ENCODE peak calls at places on chromosomes 7 and 10, in five cellular contexts. Z is foreskin fibroblast, E is cardiac muscle cell, D is lower leg skin, C is hepatocyte. I is an unnamed sample.

GRCh38 chr10:91909178-91909677 is at the start of gene FGFBP3:
- DNase-seq in Z (no peak), C (peak), E (peak), D (no peak), I (no peak)

GRCh38 chr7:149355390-149356048 is 93.5 kb downstream of the ZNF783 start:
- DNase-seq in E (peak), C (no peak), D (peak), Z (no peak), I (no peak)

GRCh38 chr7:126856691-126857291 is 395.9 kb downstream of the GRM8 start:
- DNase-seq in D (no peak), C (peak), Z (no peak), E (peak), I (no peak)

GRCh38 chr7:5435291-5436002 is 11.8 kb upstream of the TNRC18 start:
- DNase-seq in C (no peak), Z (no peak), D (no peak), E (no peak), I (no peak)

GRCh38 chr7:141441837-141442627 is 109.2 kb upstream of the AGK start:
- DNase-seq in C (no peak), D (no peak), E (no peak), Z (no peak), I (no peak)

GRCh38 chr7:48964074-48964473 is 39.7 kb downstream of the CDC14C start:
- DNase-seq in E (peak), C (no peak), D (peak), Z (no peak), I (no peak)

GRCh38 chr10:49080071-49080470 is 35.3 kb downstream of the VSTM4 start:
- DNase-seq in D (no peak), C (peak), E (no peak), Z (no peak), I (no peak)

GRCh38 chr7:127629268-127629854 is 11.4 kb upstream of the PAX4 start:
- DNase-seq in Z (no peak), C (peak), D (no peak), E (peak), I (no peak)

GRCh38 chr7:151761256-151761655 is 115.7 kb downstream of the PRKAG2 start:
- DNase-seq in D (no peak), E (no peak), Z (no peak), C (no peak), I (no peak)

GRCh38 chr7:96993980-96994379 is 11.4 kb upstream of the DLX6 start:
- DNase-seq in C (no peak), E (no peak), Z (no peak), D (no peak), I (no peak)

GRCh38 chr7:151572136-151572535 is 52.4 kb upstream of the RHEB start:
- DNase-seq in C (no peak), D (no peak), Z (peak), E (no peak), I (peak)

GRCh38 chr10:119849031-119849789 is 23.4 kb downstream of the MCMBP start:
- DNase-seq in E (no peak), D (no peak), Z (peak), C (no peak), I (peak)

DNA sequence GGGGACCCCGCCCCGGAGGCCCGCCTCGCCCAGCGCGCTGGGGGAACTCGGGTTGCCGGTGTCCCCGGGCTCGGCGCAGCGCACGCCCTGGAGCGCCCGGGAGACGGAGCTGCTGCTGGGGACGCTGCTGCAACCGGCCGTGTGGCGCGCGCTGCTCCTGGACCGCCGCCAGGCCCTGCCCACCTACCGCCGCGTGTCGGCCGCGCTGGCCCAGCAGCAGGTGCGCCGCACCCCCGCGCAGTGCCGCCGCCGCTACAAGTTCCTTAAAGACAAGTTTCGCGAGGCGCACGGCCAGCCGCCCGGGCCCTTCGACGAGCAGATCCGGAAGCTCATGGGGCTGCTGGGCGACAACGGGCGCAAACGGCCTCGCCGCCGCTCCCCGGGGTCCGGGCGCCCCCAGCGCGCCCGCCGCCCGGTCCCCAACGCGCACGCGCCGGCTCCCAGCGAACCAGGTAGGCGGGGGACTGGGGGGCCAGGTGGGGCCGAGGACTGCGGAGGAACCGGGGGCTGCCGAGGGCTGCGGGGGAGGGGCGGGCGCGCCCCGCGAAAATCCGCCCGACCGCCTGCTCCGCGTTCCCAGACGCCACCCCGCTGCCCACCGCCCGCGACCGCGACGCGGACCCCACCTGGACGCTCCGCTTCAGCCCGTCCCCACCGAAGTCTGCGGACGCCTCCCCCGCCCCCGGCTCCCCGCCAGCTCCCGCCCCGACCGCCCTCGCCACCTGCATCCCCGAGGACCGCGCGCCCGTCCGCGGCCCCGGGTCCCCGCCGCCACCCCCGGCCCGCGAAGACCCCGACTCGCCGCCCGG is 574 bp downstream of the UTF1 start:
- DNase-seq in C (peak), D (no peak), Z (no peak), E (peak), I (no peak)
- H3K4me3 ChIP-seq in C (no peak), D (no peak), Z (no peak), E (peak), I (no peak)

DNA sequence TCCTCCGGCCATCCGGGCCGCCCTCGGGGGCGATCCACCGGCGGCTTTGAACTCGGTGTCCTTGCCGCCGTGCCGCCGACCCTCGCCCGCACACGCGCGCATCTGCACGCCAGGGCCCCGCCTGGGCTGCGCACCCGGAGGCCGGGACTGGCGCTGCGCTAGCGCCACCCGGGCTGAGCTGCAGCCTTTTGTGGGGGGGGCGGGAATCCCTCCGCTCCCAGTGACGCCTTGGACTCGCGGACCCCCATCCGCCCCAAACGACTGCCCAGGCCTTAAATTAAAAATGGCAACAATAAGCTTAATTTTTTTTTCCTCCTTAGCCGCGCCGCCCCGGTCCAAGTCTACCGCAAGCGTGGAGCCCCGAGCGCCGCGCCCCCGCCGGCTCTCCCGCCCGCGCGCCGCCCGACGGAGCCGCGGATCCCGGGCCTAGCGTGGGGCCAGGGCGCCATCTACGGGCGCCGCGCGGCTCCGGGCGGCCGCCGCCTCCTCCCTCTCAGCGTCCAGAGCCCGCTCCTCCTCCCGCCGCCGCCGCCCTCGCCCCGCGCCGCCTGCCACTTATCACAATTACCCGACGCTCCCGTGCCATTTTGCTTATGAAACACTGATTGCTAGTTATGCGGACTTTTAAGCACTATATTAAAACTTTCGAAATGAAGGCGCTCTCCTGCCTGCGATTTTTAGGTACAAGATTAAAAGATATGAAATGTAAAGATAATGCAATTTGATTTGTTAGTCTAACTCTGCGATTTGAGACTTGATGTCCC is 7.5 kb upstream of the EBF3 start:
- DNase-seq in Z (peak), D (no peak), C (peak), E (peak), I (no peak)
- TF ChIP-seq CTCF in Z (peak), D (no peak), C (peak), E (peak), I (peak)

GRCh38 chr10:120942806-120943413 is 91.7 kb downstream of the WDR11 start:
- DNase-seq in C (peak), E (peak), Z (peak), D (peak), I (peak)
- H3K4me3 ChIP-seq in C (no peak), E (no peak), Z (no peak), D (no peak), I (no peak)

DNA sequence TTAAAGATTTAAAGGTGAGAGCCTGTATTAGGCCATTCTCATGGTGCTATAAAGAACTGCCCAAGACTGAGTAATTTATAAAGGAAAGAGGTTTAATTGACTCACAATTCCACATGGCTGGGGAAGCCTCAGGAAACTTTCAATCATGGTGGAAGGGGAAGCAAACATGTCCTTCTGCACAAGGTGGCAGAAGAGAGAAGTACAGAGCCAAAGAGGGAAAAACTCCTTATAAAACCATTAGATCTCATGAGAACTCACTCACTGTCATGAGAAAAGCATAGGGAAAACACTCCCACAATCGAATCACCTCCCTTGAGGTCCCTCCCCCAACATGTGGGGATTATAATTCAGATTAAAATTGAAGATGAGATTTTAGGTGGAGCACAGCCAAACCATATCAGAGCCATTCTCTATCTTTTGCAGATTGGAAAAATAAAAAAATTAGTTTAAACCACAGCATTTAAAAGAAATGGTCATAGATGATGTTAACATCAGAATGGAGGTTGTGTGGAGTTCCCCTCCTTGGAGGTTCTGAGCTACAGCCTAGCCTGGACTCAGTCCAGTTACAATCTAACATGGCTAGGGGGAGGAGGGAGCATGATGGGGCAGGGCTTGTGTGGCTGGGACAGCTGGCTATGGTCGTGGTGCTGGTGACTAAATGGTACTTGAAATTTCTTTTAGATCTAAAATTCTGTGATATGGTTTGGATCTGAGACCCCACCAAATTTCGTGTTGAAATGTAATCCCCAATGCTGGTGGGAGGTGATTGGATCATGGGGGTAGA is 33.1 kb downstream of the GSTO2 start:
- DNase-seq in D (no peak), Z (no peak), C (no peak), E (no peak), I (no peak)
- TF ChIP-seq CTCF in D (no peak), Z (no peak), C (no peak), E (no peak), I (no peak)

GRCh38 chr7:101662447-101662998 is 33.4 kb upstream of the MYL10 start:
- DNase-seq in E (no peak), Z (no peak), D (no peak), C (no peak), I (no peak)
- H3K4me3 ChIP-seq in E (no peak), Z (no peak), D (no peak), C (no peak), I (no peak)

DNA sequence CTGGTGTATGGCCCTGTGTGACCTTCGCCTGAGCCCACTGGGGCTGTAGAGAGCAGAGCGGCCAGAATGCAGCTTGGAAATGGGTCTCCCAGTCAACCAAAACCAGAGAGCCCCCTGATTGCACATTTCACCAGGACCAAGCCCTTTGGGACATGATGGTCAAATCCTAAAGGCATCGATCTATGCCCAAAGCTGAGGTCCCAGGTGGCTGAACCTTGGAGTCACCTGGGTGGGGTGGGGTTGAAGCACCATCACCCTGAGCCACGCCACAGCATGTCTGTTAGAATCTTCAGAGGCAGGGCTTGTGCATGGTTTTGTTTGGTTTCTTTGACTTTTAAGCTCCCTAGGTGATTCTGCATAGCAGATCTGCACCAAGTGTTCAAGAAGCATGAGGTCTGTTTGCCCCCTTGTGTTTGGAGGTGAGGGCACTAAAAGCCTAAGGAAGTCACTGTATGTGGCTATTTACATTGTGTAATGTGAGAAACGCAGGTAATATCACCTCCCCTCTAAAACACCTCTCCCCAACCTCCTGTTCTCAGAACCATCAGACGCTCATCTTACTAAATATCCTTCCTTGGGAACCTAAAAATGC is 9.6 kb downstream of the PKD1L1 start:
- DNase-seq in Z (no peak), E (no peak), D (no peak), C (no peak), I (no peak)
- TF ChIP-seq CTCF in Z (peak), E (peak), D (no peak), C (no peak), I (no peak)

GRCh38 chr7:134991469-134992339 is 5.4 kb downstream of the AGBL3 start:
- DNase-seq in D (no peak), C (peak), Z (no peak), E (no peak), I (no peak)
- H3K4me3 ChIP-seq in D (no peak), C (no peak), Z (no peak), E (no peak), I (no peak)

GRCh38 chr10:1175956-1176565 is 119.9 kb downstream of the WDR37 start:
- DNase-seq in Z (no peak), E (no peak), C (no peak), D (no peak), I (no peak)

GRCh38 chr10:1180071-1180730 is 124.0 kb downstream of the WDR37 start:
- DNase-seq in D (no peak), C (no peak), E (no peak), Z (no peak), I (no peak)

GRCh38 chr10:1178506-1178905 is 122.3 kb downstream of the WDR37 start:
- DNase-seq in C (no peak), E (no peak), Z (no peak), D (no peak), I (no peak)

GRCh38 chr10:1179346-1180070 is 123.3 kb downstream of the WDR37 start:
- DNase-seq in C (no peak), D (no peak), E (no peak), Z (no peak), I (no peak)

DNA sequence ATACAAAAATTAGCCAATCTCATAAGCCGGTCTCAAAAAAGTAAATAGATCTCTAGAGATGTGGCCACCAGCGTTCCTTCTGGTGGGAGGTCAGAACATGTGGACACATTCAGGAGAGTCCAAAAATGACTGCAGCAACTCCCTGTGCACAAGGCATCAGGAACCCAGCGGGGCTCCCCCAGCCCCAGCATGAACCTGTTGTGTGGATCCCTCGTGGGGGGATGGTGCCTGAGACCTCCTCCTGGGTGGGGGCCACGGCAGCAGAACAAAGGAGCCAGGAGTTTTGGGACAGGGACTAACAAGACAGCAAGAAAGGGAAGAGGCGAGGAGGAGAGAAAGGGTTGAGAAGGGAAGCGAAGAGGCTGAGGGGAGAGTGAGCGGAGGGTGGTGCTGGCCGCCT is 121.8 kb downstream of the WDR37 start:
- DNase-seq in C (no peak), E (no peak), D (no peak), Z (no peak), I (no peak)
- TF ChIP-seq CTCF in C (no peak), E (no peak), D (no peak), Z (no peak), I (no peak)

I was measured in AG09309.